ENCODE peak calls at places on chromosomes 12 and 14, in four cellular contexts. One of them, this sample, is unnamed.

GRCh38 chr12:78835493-78835892 is 29.1 kb upstream of the SYT1 start:
- DNase-seq in endothelial cell of umbilical vein: no peak
- DNase-seq in right cardiac atrium: no peak
- DNase-seq in breast epithelium: no peak
- DNase-seq in this sample: no peak

GRCh38 chr12:57151741-57152407 is 4.5 kb upstream of the LRP1-AS start:
- DNase-seq in breast epithelium: peak; percentile 44
- DNase-seq in right cardiac atrium: peak; percentile 63
- DNase-seq in endothelial cell of umbilical vein: peak; percentile 21
- DNase-seq in this sample: no peak

GRCh38 chr12:93860659-93861373 is 183.6 kb downstream of the CRADD start:
- DNase-seq in right cardiac atrium: no peak
- DNase-seq in endothelial cell of umbilical vein: no peak
- DNase-seq in breast epithelium: no peak
- DNase-seq in this sample: no peak

GRCh38 chr12:40226652-40227051 is 1.9 kb downstream of the LRRK2 start:
- DNase-seq in right cardiac atrium: peak; percentile 45
- DNase-seq in breast epithelium: no peak
- DNase-seq in endothelial cell of umbilical vein: peak; percentile 42
- DNase-seq in this sample: peak; percentile 64

GRCh38 chr14:32075636-32076277 is 1.3 kb upstream of the ARHGAP5 start:
- DNase-seq in endothelial cell of umbilical vein: no peak
- DNase-seq in right cardiac atrium: no peak
- DNase-seq in breast epithelium: no peak
- DNase-seq in this sample: no peak

GRCh38 chr14:58327019-58327418 is 28.7 kb downstream of the ARID4A start:
- DNase-seq in breast epithelium: no peak
- DNase-seq in endothelial cell of umbilical vein: no peak
- DNase-seq in right cardiac atrium: no peak
- DNase-seq in this sample: no peak

GRCh38 chr14:63478437-63478852 is 64.7 kb downstream of the PPP2R5E start:
- DNase-seq in breast epithelium: no peak
- DNase-seq in endothelial cell of umbilical vein: no peak
- DNase-seq in right cardiac atrium: no peak
- DNase-seq in this sample: no peak

GRCh38 chr12:92065018-92065499 is 80.6 kb downstream of the BTG1 start:
- DNase-seq in endothelial cell of umbilical vein: no peak
- DNase-seq in breast epithelium: no peak
- DNase-seq in right cardiac atrium: no peak
- DNase-seq in this sample: peak; percentile 33

GRCh38 chr12:79344855-79345840 is 345.6 kb downstream of the PAWR start:
- DNase-seq in right cardiac atrium: no peak
- DNase-seq in endothelial cell of umbilical vein: peak; percentile 54
- DNase-seq in breast epithelium: no peak
- DNase-seq in this sample: no peak

GRCh38 chr12:11684393-11684792 is 34.9 kb downstream of the ETV6 start:
- DNase-seq in endothelial cell of umbilical vein: peak; percentile 15
- DNase-seq in breast epithelium: no peak
- DNase-seq in right cardiac atrium: no peak
- DNase-seq in this sample: no peak

GRCh38 chr12:3342051-3342450 is 149.0 kb upstream of the PRMT8 start:
- DNase-seq in breast epithelium: no peak
- DNase-seq in right cardiac atrium: peak; percentile 57
- DNase-seq in endothelial cell of umbilical vein: peak; percentile 37
- DNase-seq in this sample: no peak

GRCh38 chr12:26791328-26791791 is 41.6 kb downstream of the ITPR2 start:
- DNase-seq in endothelial cell of umbilical vein: no peak
- DNase-seq in breast epithelium: no peak
- DNase-seq in right cardiac atrium: no peak
- DNase-seq in this sample: no peak

GRCh38 chr12:124666722-124667259 is 99.4 kb upstream of the NCOR2 start:
- DNase-seq in right cardiac atrium: peak; percentile 4
- DNase-seq in endothelial cell of umbilical vein: no peak
- DNase-seq in breast epithelium: no peak
- DNase-seq in this sample: no peak

GRCh38 chr12:11016937-11017336 is 5.5 kb downstream of the TAS2R19 start:
- DNase-seq in right cardiac atrium: no peak
- DNase-seq in endothelial cell of umbilical vein: no peak
- DNase-seq in breast epithelium: no peak
- DNase-seq in this sample: no peak

GRCh38 chr12:92029902-92030586 is 115.6 kb downstream of the BTG1 start:
- DNase-seq in endothelial cell of umbilical vein: no peak
- DNase-seq in right cardiac atrium: no peak
- DNase-seq in breast epithelium: no peak
- DNase-seq in this sample: no peak

GRCh38 chr12:66129934-66130266 is 650 bp downstream of the LLPH start:
- DNase-seq in endothelial cell of umbilical vein: no peak
- DNase-seq in breast epithelium: no peak
- DNase-seq in right cardiac atrium: no peak
- DNase-seq in this sample: no peak

GRCh38 chr12:127712561-127712960 is 554.4 kb upstream of the TMEM132C start:
- DNase-seq in endothelial cell of umbilical vein: no peak
- DNase-seq in right cardiac atrium: no peak
- DNase-seq in breast epithelium: no peak
- DNase-seq in this sample: no peak

GRCh38 chr12:43501705-43502104 is 50.3 kb downstream of the ADAMTS20 start:
- DNase-seq in breast epithelium: no peak
- DNase-seq in endothelial cell of umbilical vein: peak; percentile 12
- DNase-seq in right cardiac atrium: no peak
- DNase-seq in this sample: no peak

GRCh38 chr12:78441737-78442453 is 422.7 kb upstream of the SYT1 start:
- DNase-seq in breast epithelium: no peak
- DNase-seq in right cardiac atrium: no peak
- DNase-seq in endothelial cell of umbilical vein: no peak
- DNase-seq in this sample: no peak

GRCh38 chr14:20489093-20489994 is 16.0 kb upstream of the RNASE10 start:
- DNase-seq in right cardiac atrium: no peak
- DNase-seq in endothelial cell of umbilical vein: no peak
- DNase-seq in breast epithelium: no peak
- DNase-seq in this sample: no peak

GRCh38 chr12:50221228-50222008 is 54.2 kb upstream of the CERS5 start:
- DNase-seq in breast epithelium: no peak
- DNase-seq in right cardiac atrium: no peak
- DNase-seq in endothelial cell of umbilical vein: peak; percentile 78
- DNase-seq in this sample: no peak

GRCh38 chr14:37594916-37595808 is at the start of the genes FOXA1 and TTC6:
- DNase-seq in breast epithelium: no peak
- DNase-seq in right cardiac atrium: no peak
- DNase-seq in endothelial cell of umbilical vein: no peak
- DNase-seq in this sample: peak; percentile 70

GRCh38 chr12:53231859-53232640 is at the start of gene RARG:
- DNase-seq in endothelial cell of umbilical vein: no peak
- DNase-seq in breast epithelium: peak; percentile 83
- DNase-seq in right cardiac atrium: peak; percentile 68
- DNase-seq in this sample: peak; percentile 74

GRCh38 chr12:13744566-13744965 is 236.8 kb downstream of the GRIN2B start:
- DNase-seq in right cardiac atrium: no peak
- DNase-seq in endothelial cell of umbilical vein: no peak
- DNase-seq in breast epithelium: no peak
- DNase-seq in this sample: no peak

GRCh38 chr14:101590616-101591015 is 29.3 kb downstream of the DIO3 start:
- DNase-seq in right cardiac atrium: no peak
- DNase-seq in breast epithelium: no peak
- DNase-seq in endothelial cell of umbilical vein: no peak
- DNase-seq in this sample: no peak

GRCh38 chr14:92783813-92784431 is 10.2 kb upstream of the GOLGA5 start:
- DNase-seq in endothelial cell of umbilical vein: peak; percentile 81
- DNase-seq in right cardiac atrium: no peak
- DNase-seq in breast epithelium: no peak
- DNase-seq in this sample: no peak

GRCh38 chr12:13144266-13144828 is 40.9 kb upstream of the GSG1 start:
- DNase-seq in endothelial cell of umbilical vein: peak; percentile 17
- DNase-seq in right cardiac atrium: no peak
- DNase-seq in breast epithelium: no peak
- DNase-seq in this sample: no peak

GRCh38 chr12:43104524-43104923 is 447.5 kb downstream of the ADAMTS20 start:
- DNase-seq in breast epithelium: no peak
- DNase-seq in endothelial cell of umbilical vein: no peak
- DNase-seq in right cardiac atrium: no peak
- DNase-seq in this sample: no peak

GRCh38 chr12:65620026-65620425 is 204.3 kb upstream of the HMGA2 start:
- DNase-seq in breast epithelium: no peak
- DNase-seq in right cardiac atrium: no peak
- DNase-seq in endothelial cell of umbilical vein: no peak
- DNase-seq in this sample: no peak

GRCh38 chr14:76168531-76168930 is 16.8 kb downstream of the GPATCH2L start:
- DNase-seq in breast epithelium: no peak
- DNase-seq in right cardiac atrium: no peak
- DNase-seq in endothelial cell of umbilical vein: no peak
- DNase-seq in this sample: no peak

GRCh38 chr12:45732250-45732649 is 2.7 kb downstream of the ARID2 start:
- DNase-seq in breast epithelium: no peak
- DNase-seq in right cardiac atrium: no peak
- DNase-seq in endothelial cell of umbilical vein: peak; percentile 62
- DNase-seq in this sample: no peak

GRCh38 chr14:105938959-105939358 is 412.6 kb downstream of the TMEM121 start:
- DNase-seq in endothelial cell of umbilical vein: no peak
- DNase-seq in breast epithelium: no peak
- DNase-seq in right cardiac atrium: no peak
- DNase-seq in this sample: no peak
- H3K9me3 ChIP-seq in endothelial cell of umbilical vein: peaks cover 4% of the 10 kb centered on the region
- H3K9me3 ChIP-seq in breast epithelium: peaks cover 22% of the 10 kb centered on the region
- H3K9me3 ChIP-seq in right cardiac atrium: peaks cover 6% of the 10 kb centered on the region
- H3K9me3 ChIP-seq in this sample: no peaks in the 10 kb centered on the region

DNA sequence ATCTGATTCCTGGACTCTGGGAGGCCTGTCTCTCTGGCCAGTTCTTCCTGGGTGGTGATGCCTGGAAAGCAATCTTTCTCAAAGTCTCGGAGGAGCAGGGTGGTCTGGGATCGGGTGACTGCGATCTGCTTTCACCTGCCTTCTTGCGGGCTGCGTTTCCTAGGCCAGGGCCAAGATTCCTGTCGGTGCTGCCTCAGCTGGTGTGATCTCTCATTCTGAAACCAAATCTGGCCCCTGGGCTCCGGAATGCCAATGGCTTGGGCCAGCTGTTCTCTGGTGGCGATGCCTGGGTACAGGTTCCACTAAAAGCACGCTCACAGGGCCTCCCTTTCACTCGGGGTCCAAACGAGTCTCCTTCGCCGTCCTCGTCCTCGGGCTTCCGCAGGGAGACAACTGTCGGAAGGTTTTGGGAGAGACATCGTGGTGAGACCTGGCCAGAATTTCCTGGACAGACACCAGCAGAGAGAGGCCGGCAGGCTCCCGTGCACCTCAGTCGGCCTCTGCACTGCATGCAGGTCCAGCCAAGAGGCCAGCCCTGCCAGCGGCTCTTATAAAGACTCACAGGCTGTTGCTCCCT is 187.1 kb downstream of the ALG10 start:
- DNase-seq in breast epithelium: no peak
- DNase-seq in endothelial cell of umbilical vein: no peak
- DNase-seq in right cardiac atrium: no peak
- DNase-seq in this sample: no peak
- H3K9me3 ChIP-seq in breast epithelium: no peaks in the 10 kb centered on the region
- H3K9me3 ChIP-seq in endothelial cell of umbilical vein: peaks cover 6% of the 10 kb centered on the region
- H3K9me3 ChIP-seq in right cardiac atrium: no peaks in the 10 kb centered on the region
- H3K9me3 ChIP-seq in this sample: peaks cover 12% of the 10 kb centered on the region

DNA sequence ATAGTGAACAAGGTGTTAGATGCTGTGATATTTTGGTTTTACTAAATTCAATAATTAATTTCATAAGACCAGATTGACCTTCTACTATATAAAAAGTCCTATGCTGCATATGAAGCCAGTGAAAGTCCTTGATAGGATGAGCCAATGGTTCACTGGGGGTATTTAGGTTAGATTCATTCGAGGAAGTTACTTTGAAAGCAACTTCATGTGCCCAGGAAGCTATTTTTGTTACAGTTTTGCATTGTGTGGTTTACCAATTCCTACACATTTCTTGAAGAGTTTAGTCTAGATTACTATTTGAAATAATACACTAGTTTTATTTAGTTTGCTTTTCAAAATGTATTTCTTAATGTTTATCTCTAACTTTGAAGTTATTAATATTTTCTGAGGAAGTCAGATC is 58.5 kb upstream of the RMST start:
- DNase-seq in right cardiac atrium: no peak
- DNase-seq in breast epithelium: no peak
- DNase-seq in endothelial cell of umbilical vein: no peak
- DNase-seq in this sample: no peak
- H3K9me3 ChIP-seq in right cardiac atrium: no peaks in the 10 kb centered on the region
- H3K9me3 ChIP-seq in breast epithelium: no peaks in the 10 kb centered on the region
- H3K9me3 ChIP-seq in endothelial cell of umbilical vein: no peaks in the 10 kb centered on the region
- H3K9me3 ChIP-seq in this sample: no peaks in the 10 kb centered on the region

GRCh38 chr12:133073836-133074235 is 6.9 kb upstream of the ZNF140 start:
- DNase-seq in right cardiac atrium: no peak
- DNase-seq in endothelial cell of umbilical vein: no peak
- DNase-seq in breast epithelium: no peak
- DNase-seq in this sample: no peak
- H3K9me3 ChIP-seq in right cardiac atrium: peaks cover 12% of the 10 kb centered on the region
- H3K9me3 ChIP-seq in endothelial cell of umbilical vein: no peaks in the 10 kb centered on the region
- H3K9me3 ChIP-seq in breast epithelium: peaks cover 83% of the 10 kb centered on the region
- H3K9me3 ChIP-seq in this sample: peaks cover 24% of the 10 kb centered on the region

GRCh38 chr12:132290203-132290540 is 39.2 kb downstream of the GALNT9 start:
- DNase-seq in endothelial cell of umbilical vein: no peak
- DNase-seq in right cardiac atrium: no peak
- DNase-seq in breast epithelium: no peak
- DNase-seq in this sample: no peak

GRCh38 chr12:132294121-132295034 is 35.0 kb downstream of the GALNT9 start:
- DNase-seq in right cardiac atrium: no peak
- DNase-seq in endothelial cell of umbilical vein: no peak
- DNase-seq in breast epithelium: no peak
- DNase-seq in this sample: no peak

GRCh38 chr12:132289356-132290202 is 39.8 kb downstream of the GALNT9 start:
- DNase-seq in breast epithelium: no peak
- DNase-seq in right cardiac atrium: no peak
- DNase-seq in endothelial cell of umbilical vein: no peak
- DNase-seq in this sample: no peak

GRCh38 chr12:132292328-132293319 is 36.8 kb downstream of the GALNT9 start:
- DNase-seq in right cardiac atrium: no peak
- DNase-seq in breast epithelium: no peak
- DNase-seq in endothelial cell of umbilical vein: no peak
- DNase-seq in this sample: no peak

GRCh38 chr12:132291402-132292175 is 37.8 kb downstream of the GALNT9 start:
- DNase-seq in right cardiac atrium: no peak
- DNase-seq in endothelial cell of umbilical vein: no peak
- DNase-seq in breast epithelium: no peak
- DNase-seq in this sample: no peak
- H3K9me3 ChIP-seq in right cardiac atrium: no peaks in the 10 kb centered on the region
- H3K9me3 ChIP-seq in endothelial cell of umbilical vein: no peaks in the 10 kb centered on the region
- H3K9me3 ChIP-seq in breast epithelium: no peaks in the 10 kb centered on the region
- H3K9me3 ChIP-seq in this sample: peaks cover 2% of the 10 kb centered on the region

DNA sequence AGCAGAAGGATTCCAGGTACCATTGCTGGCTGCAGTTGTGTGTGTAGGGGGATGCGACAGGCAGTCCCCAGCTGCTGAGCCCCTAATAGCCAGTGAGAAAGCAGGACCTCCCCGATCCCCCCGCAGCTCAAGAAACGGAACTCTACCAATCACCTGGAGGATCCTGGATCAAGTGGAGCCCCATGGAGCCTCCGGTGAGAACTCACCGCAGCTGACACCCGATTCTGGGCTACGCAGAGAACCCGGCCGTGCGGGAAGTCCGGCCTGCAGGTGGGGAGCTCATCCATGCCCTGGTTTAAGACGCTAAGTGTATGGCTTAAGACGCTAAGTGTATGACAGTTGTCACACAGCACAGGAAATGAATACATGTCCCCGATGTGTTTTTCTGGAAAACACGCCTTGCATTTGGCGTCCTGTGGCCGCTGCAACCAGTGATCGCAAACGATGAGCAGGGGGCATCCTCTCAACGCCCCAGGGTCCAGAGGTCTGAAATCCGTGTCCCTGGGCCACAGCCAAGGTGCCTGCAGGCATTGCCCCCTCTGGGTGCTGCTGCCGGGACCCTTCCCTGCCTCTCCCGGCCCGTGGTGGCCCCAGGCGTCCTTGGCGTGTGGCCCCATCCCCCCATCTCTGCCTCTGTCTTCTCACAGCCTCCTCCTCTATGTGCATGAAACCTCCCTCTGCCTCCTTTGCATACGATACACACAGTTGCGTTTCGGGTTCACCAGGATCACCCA is 75.1 kb downstream of the KIF26A start:
- DNase-seq in right cardiac atrium: no peak
- DNase-seq in breast epithelium: no peak
- DNase-seq in endothelial cell of umbilical vein: no peak
- DNase-seq in this sample: no peak
- H3K9me3 ChIP-seq in right cardiac atrium: no peaks in the 10 kb centered on the region
- H3K9me3 ChIP-seq in breast epithelium: no peaks in the 10 kb centered on the region
- H3K9me3 ChIP-seq in endothelial cell of umbilical vein: no peaks in the 10 kb centered on the region
- H3K9me3 ChIP-seq in this sample: no peaks in the 10 kb centered on the region